ENCODE peak calls at places on chromosome 17, in four cellular contexts. X, O, E and S are unnamed samples.
A peak's percentile ranks its signal among the peaks of the same experiment; 100 is the strongest.

GRCh38 chr17:17819561-17819995 is 17.2 kb downstream of the SREBF1 start:
- DNase-seq in X (no peak), E (no peak), O (peak; percentile 78), S (peak; percentile 86)

GRCh38 chr17:30554839-30555751 is 77.9 kb downstream of the GOSR1 start:
- DNase-seq in X (no peak), E (no peak), O (no peak), S (no peak)

GRCh38 chr17:34579017-34579946 is at the start of gene TMEM132E:
- DNase-seq in E (peak; percentile 14), X (peak; percentile 30), O (no peak), S (no peak)

GRCh38 chr17:63381101-63381729 is 64.9 kb downstream of the CYB561 start:
- DNase-seq in O (no peak), X (no peak), E (no peak), S (no peak)

GRCh38 chr17:35313875-35314409 is 59.5 kb downstream of the SLFN11 start:
- DNase-seq in E (no peak), O (no peak), X (peak; percentile 26), S (no peak)

GRCh38 chr17:19418312-19418992 is 7.4 kb downstream of the RNF112 start:
- DNase-seq in X (no peak), E (no peak), O (no peak), S (peak; percentile 65)

GRCh38 chr17:40070895-40071719 is 8.3 kb downstream of the THRA start:
- DNase-seq in X (peak; percentile 76), E (no peak), O (no peak), S (no peak)

GRCh38 chr17:41822216-41823140 is 9.7 kb downstream of the FKBP10 start:
- DNase-seq in O (no peak), E (no peak), X (no peak), S (no peak)

GRCh38 chr17:57940217-57940616 is 15.0 kb downstream of the CUEDC1 start:
- DNase-seq in E (no peak), O (no peak), X (no peak), S (no peak)

GRCh38 chr17:35731239-35731931 is at the start of gene RASL10B:
- DNase-seq in X (peak; percentile 55), O (no peak), E (no peak), S (no peak)

GRCh38 chr17:27825459-27825858 is 25.1 kb upstream of the NOS2 start:
- DNase-seq in O (no peak), E (no peak), X (no peak), S (no peak)

GRCh38 chr17:10457952-10458351 is 11.4 kb downstream of the MYH4 start:
- DNase-seq in O (no peak), E (no peak), X (no peak), S (no peak)

GRCh38 chr17:37086329-37086728 is 137.6 kb downstream of the AATF start:
- DNase-seq in O (no peak), E (no peak), X (no peak), S (no peak)

GRCh38 chr17:9998060-9998459 is 93.0 kb upstream of the RCVRN start:
- DNase-seq in O (no peak), X (no peak), E (no peak), S (no peak)

GRCh38 chr17:64661981-64662773 is at the start of gene SMURF2:
- DNase-seq in O (no peak), X (peak; percentile 73), E (peak; percentile 34), S (peak; percentile 4)

GRCh38 chr17:3748576-3748975 is 24.9 kb downstream of the HASPIN start:
- DNase-seq in E (no peak), O (no peak), X (no peak), S (no peak)

GRCh38 chr17:51120357-51120738 is 320 bp downstream of the SPAG9 start:
- DNase-seq in X (no peak), O (no peak), E (no peak), S (peak; percentile 32)

GRCh38 chr17:77495575-77495974 is 354.8 kb downstream of the SEC14L1 start:
- DNase-seq in E (no peak), X (no peak), O (no peak), S (no peak)

GRCh38 chr17:40316571-40317344 is 7.8 kb downstream of the RARA start:
- DNase-seq in E (no peak), O (no peak), X (peak; percentile 82), S (peak; percentile 55)

GRCh38 chr17:58047751-58048150 is 35.5 kb upstream of the DYNLL2 start:
- DNase-seq in O (no peak), E (no peak), X (no peak), S (no peak)

GRCh38 chr17:76716146-76716833 is 5.5 kb upstream of the MXRA7 start:
- DNase-seq in O (no peak), X (peak; percentile 15), E (no peak), S (peak; percentile 68)

GRCh38 chr17:56815711-56816110 is 18.0 kb downstream of the C17orf67 start:
- DNase-seq in E (no peak), X (no peak), O (no peak), S (peak; percentile 18)

GRCh38 chr17:3008336-3009279 is 54.8 kb downstream of the OR1D5 start:
- DNase-seq in X (no peak), O (no peak), E (no peak), S (no peak)

GRCh38 chr17:35117984-35118383 is 1.7 kb downstream of the RAD51D start:
- DNase-seq in O (peak; percentile 45), E (no peak), X (no peak), S (peak; percentile 34)

GRCh38 chr17:77498875-77499698 is 358.3 kb downstream of the SEC14L1 start:
- DNase-seq in E (no peak), O (no peak), X (peak; percentile 13), S (no peak)

GRCh38 chr17:82301916-82302497 is 15.4 kb downstream of the CD7 start:
- DNase-seq in E (no peak), X (no peak), O (peak; percentile 64), S (peak; percentile 55)

GRCh38 chr17:42386784-42387183 is 1.5 kb downstream of the STAT3 start:
- DNase-seq in X (no peak), O (no peak), E (no peak), S (no peak)

GRCh38 chr17:38417210-38417951 is 10.9 kb upstream of the ARHGAP23 start:
- DNase-seq in O (no peak), X (no peak), E (no peak), S (no peak)

GRCh38 chr17:37829446-37830142 is 84.7 kb upstream of the HNF1B start:
- DNase-seq in O (peak; percentile 78), E (no peak), X (no peak), S (no peak)

GRCh38 chr17:8153550-8153956 is 1.3 kb upstream of the PER1 start:
- DNase-seq in O (no peak), E (peak; percentile 73), X (peak; percentile 90), S (peak; percentile 96)

GRCh38 chr17:64156670-64157069 is 26.7 kb upstream of the ERN1 start:
- DNase-seq in X (no peak), E (no peak), O (no peak), S (no peak)

GRCh38 chr17:76997981-76998531 is 129.9 kb downstream of the MGAT5B start:
- DNase-seq in O (peak; percentile 71), E (no peak), X (no peak), S (no peak)

GRCh38 chr17:36808181-36808661 is 129.1 kb upstream of the LHX1 start:
- DNase-seq in X (no peak), O (no peak), E (no peak), S (no peak)

GRCh38 chr17:40122466-40122943 is 734 bp downstream of the MSL1 start:
- DNase-seq in X (peak; percentile 56), O (no peak), E (no peak), S (no peak)

GRCh38 chr17:49575524-49576120 is at the start of gene NXPH3:
- DNase-seq in E (no peak), X (peak; percentile 76), O (no peak), S (peak; percentile 25)
- TF ChIP-seq CTCF in E (peak; percentile 46), X (peak; percentile 70), O (peak; percentile 17), S (peak; percentile 41)

GRCh38 chr17:49595980-49596379 is 20.3 kb downstream of the NXPH3 start:
- DNase-seq in E (no peak), O (no peak), X (no peak), S (no peak)

GRCh38 chr17:49596613-49597244 is 21.1 kb downstream of the NXPH3 start:
- DNase-seq in E (no peak), X (no peak), O (no peak), S (no peak)

GRCh38 chr17:49597438-49597837 is 21.8 kb downstream of the NXPH3 start:
- DNase-seq in O (no peak), E (no peak), X (no peak), S (no peak)

GRCh38 chr17:49598918-49599317 is 23.2 kb downstream of the NXPH3 start:
- DNase-seq in E (no peak), O (no peak), X (no peak), S (no peak)

DNA sequence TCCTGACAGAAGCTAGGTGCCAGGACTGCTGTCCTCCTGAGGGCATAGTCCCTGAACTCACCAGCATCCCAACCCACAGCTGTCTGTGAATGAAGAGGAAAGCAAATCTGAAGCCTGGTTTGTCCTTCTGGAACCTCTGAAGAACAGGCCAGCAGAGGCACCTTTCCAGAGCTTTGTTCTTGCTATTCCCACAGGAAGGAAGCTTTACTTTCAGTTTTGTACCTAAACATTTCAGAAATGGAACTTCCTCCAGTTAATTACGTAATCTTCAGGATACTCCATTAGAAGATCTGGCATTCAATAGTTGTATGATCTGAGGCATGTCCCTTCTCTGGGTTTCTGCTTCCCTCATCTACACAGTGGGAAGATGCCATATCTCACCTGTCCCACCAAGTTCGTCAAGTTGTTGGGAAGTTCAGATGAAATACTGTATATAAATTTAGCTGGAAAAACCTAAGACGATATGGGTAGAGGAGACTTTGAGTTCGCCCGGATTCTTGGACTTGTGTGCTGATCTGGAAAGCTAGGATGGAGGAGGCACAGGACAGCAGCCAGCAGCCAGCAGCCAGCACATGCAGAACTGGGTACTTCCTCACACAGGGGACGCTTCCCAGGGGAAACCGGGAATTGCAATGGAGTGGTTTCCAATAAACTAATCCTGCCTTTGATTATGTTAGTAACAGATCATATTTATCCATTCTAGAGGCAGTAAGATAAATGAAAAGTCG is 22.4 kb downstream of the NXPH3 start:
- DNase-seq in E (no peak), X (no peak), O (no peak), S (no peak)
- H3K4me3 ChIP-seq in E (peak overlapping the region; percentile 29), X (no peak overlapping the region), O (no peak overlapping the region), S (no peak overlapping the region)

DNA sequence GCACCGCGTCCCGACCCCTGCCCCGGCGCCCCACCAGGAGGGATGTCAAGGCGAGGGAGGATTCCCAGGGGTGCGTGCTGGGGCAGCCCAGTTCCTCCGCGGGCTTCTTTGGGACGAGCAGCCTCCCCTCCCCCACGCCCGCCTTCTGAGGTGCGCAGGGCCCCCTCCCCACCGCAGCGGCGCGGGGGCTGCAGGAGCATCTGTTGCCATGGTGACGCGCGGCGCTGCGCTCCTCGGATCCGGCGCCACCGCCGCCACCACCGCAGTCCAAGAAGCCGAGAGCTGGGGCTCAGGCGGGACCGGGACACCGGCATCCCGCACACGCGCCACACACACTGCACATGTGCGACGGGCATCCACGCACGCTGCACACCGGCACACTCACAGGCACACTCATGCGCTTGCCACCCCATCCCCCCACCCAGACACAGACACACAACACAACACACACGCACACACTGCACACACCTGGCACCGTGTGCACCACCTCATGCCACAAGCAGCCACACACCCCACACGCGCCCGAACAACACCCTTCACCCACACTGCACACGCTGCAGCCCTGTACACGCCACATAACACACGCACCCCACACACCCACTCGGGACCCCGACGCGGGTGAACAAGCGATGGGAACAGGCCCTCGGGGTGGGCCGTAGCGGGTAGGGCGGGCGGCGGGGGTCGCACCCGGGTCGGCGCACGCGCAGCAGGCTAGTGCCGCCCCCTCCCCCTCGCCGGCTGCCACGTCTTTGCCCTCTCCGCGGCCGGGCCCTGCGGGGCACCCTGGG is 17.0 kb downstream of the ENPP7 start:
- DNase-seq in E (no peak), X (no peak), O (no peak), S (no peak)
- H3K27me3 ChIP-seq in E (peaks cover 39% of the 10 kb centered on the region), X (peaks cover 26% of the 10 kb centered on the region), O (peaks cover 4% of the 10 kb centered on the region), S (peaks cover 28% of the 10 kb centered on the region)

GRCh38 chr17:61294286-61294685 is 105.4 kb upstream of the TBX2 start:
- DNase-seq in O (no peak), X (no peak), E (no peak), S (no peak)
- TF ChIP-seq CTCF in O (no peak), X (no peak), E (no peak), S (no peak)